ENCODE peak calls at places on chromosomes 3 and 15, in eight cellular contexts. One of them, this sample, is unnamed. For H3K4me1, the result is how much of the 10 kb centered on the place peaks cover.

GRCh38 chr3:62368705-62369475 is 4.5 kb downstream of the FEZF2 start:
- DNase-seq in hepatocyte: no peak
- DNase-seq in esophagus squamous epithelium: no peak
- DNase-seq in tibial artery: no peak
- DNase-seq in spleen: no peak
- DNase-seq in left ventricle myocardium inferior: no peak
- DNase-seq in fibroblast of lung: no peak
- DNase-seq in cardiac muscle cell: peak
- DNase-seq in this sample: no peak

GRCh38 chr15:100598655-100599054 is 3.3 kb downstream of the LINS1 start:
- DNase-seq in hepatocyte: no peak
- DNase-seq in esophagus squamous epithelium: no peak
- DNase-seq in tibial artery: no peak
- DNase-seq in spleen: no peak
- DNase-seq in left ventricle myocardium inferior: no peak
- DNase-seq in fibroblast of lung: no peak
- DNase-seq in cardiac muscle cell: no peak
- DNase-seq in this sample: no peak

GRCh38 chr15:55279746-55280351 is 9.8 kb downstream of the RAB27A start:
- DNase-seq in hepatocyte: peak
- DNase-seq in esophagus squamous epithelium: no peak
- DNase-seq in tibial artery: no peak
- DNase-seq in spleen: no peak
- DNase-seq in left ventricle myocardium inferior: no peak
- DNase-seq in fibroblast of lung: peak
- DNase-seq in cardiac muscle cell: no peak
- DNase-seq in this sample: peak

GRCh38 chr15:78732634-78733033 is 78.6 kb downstream of the ADAMTS7 start:
- DNase-seq in hepatocyte: no peak
- DNase-seq in esophagus squamous epithelium: no peak
- DNase-seq in tibial artery: no peak
- DNase-seq in spleen: no peak
- DNase-seq in left ventricle myocardium inferior: no peak
- DNase-seq in fibroblast of lung: no peak
- DNase-seq in cardiac muscle cell: no peak
- DNase-seq in this sample: no peak

GRCh38 chr15:80803580-80804525 is 24.7 kb downstream of the CEMIP start:
- DNase-seq in hepatocyte: no peak
- DNase-seq in esophagus squamous epithelium: no peak
- DNase-seq in tibial artery: no peak
- DNase-seq in spleen: no peak
- DNase-seq in left ventricle myocardium inferior: no peak
- DNase-seq in fibroblast of lung: peak
- DNase-seq in cardiac muscle cell: no peak
- DNase-seq in this sample: no peak

GRCh38 chr15:36688310-36689102 is 109.1 kb downstream of the CDIN1 start:
- DNase-seq in hepatocyte: no peak
- DNase-seq in esophagus squamous epithelium: no peak
- DNase-seq in tibial artery: no peak
- DNase-seq in spleen: no peak
- DNase-seq in left ventricle myocardium inferior: no peak
- DNase-seq in fibroblast of lung: peak
- DNase-seq in cardiac muscle cell: no peak
- DNase-seq in this sample: peak

GRCh38 chr15:91867581-91868026 is 14.1 kb downstream of the SLCO3A1 start:
- DNase-seq in hepatocyte: peak
- DNase-seq in esophagus squamous epithelium: no peak
- DNase-seq in tibial artery: peak
- DNase-seq in spleen: peak
- DNase-seq in left ventricle myocardium inferior: peak
- DNase-seq in fibroblast of lung: peak
- DNase-seq in cardiac muscle cell: no peak
- DNase-seq in this sample: peak

GRCh38 chr15:85758655-85758978 is 36.1 kb downstream of the KLHL25 start:
- DNase-seq in hepatocyte: no peak
- DNase-seq in esophagus squamous epithelium: no peak
- DNase-seq in tibial artery: peak
- DNase-seq in spleen: peak
- DNase-seq in left ventricle myocardium inferior: no peak
- DNase-seq in fibroblast of lung: no peak
- DNase-seq in cardiac muscle cell: no peak
- DNase-seq in this sample: no peak

GRCh38 chr3:75983609-75984290 is 198.4 kb upstream of the ZNF717 start:
- DNase-seq in hepatocyte: no peak
- DNase-seq in esophagus squamous epithelium: no peak
- DNase-seq in tibial artery: no peak
- DNase-seq in spleen: no peak
- DNase-seq in left ventricle myocardium inferior: no peak
- DNase-seq in fibroblast of lung: peak
- DNase-seq in cardiac muscle cell: no peak
- DNase-seq in this sample: no peak

GRCh38 chr3:99896482-99896881 is 78.8 kb downstream of the CMSS1 start:
- DNase-seq in hepatocyte: no peak
- DNase-seq in esophagus squamous epithelium: no peak
- DNase-seq in tibial artery: no peak
- DNase-seq in spleen: no peak
- DNase-seq in left ventricle myocardium inferior: no peak
- DNase-seq in fibroblast of lung: no peak
- DNase-seq in cardiac muscle cell: no peak
- DNase-seq in this sample: no peak

GRCh38 chr3:170485696-170486095 is 67.0 kb downstream of the CLDN11 start:
- DNase-seq in hepatocyte: no peak
- DNase-seq in esophagus squamous epithelium: no peak
- DNase-seq in tibial artery: no peak
- DNase-seq in spleen: no peak
- DNase-seq in left ventricle myocardium inferior: no peak
- DNase-seq in fibroblast of lung: no peak
- DNase-seq in cardiac muscle cell: no peak
- DNase-seq in this sample: no peak

GRCh38 chr3:177050466-177051237 is 146.6 kb downstream of the TBL1XR1 start:
- DNase-seq in hepatocyte: peak
- DNase-seq in esophagus squamous epithelium: no peak
- DNase-seq in tibial artery: no peak
- DNase-seq in spleen: no peak
- DNase-seq in left ventricle myocardium inferior: no peak
- DNase-seq in fibroblast of lung: peak
- DNase-seq in cardiac muscle cell: peak
- DNase-seq in this sample: peak

GRCh38 chr3:167203062-167203461 is 177.0 kb downstream of the ZBBX start:
- DNase-seq in hepatocyte: no peak
- DNase-seq in esophagus squamous epithelium: no peak
- DNase-seq in tibial artery: no peak
- DNase-seq in spleen: no peak
- DNase-seq in left ventricle myocardium inferior: no peak
- DNase-seq in fibroblast of lung: no peak
- DNase-seq in cardiac muscle cell: no peak
- DNase-seq in this sample: no peak

GRCh38 chr3:167209011-167209410 is 171.1 kb downstream of the ZBBX start:
- DNase-seq in hepatocyte: peak
- DNase-seq in esophagus squamous epithelium: no peak
- DNase-seq in tibial artery: no peak
- DNase-seq in spleen: no peak
- DNase-seq in left ventricle myocardium inferior: no peak
- DNase-seq in fibroblast of lung: no peak
- DNase-seq in cardiac muscle cell: no peak
- DNase-seq in this sample: no peak
- TF ChIP-seq CTCF in hepatocyte: no peak
- TF ChIP-seq CTCF in esophagus squamous epithelium: no peak
- TF ChIP-seq CTCF in tibial artery: no peak
- TF ChIP-seq CTCF in spleen: no peak
- TF ChIP-seq CTCF in left ventricle myocardium inferior: no peak
- TF ChIP-seq CTCF in fibroblast of lung: no peak
- TF ChIP-seq CTCF in cardiac muscle cell: no peak
- TF ChIP-seq CTCF in this sample: no peak

GRCh38 chr3:4748701-4749378 is 230.4 kb upstream of the BHLHE40 start:
- DNase-seq in hepatocyte: peak
- DNase-seq in esophagus squamous epithelium: no peak
- DNase-seq in tibial artery: no peak
- DNase-seq in spleen: no peak
- DNase-seq in left ventricle myocardium inferior: no peak
- DNase-seq in fibroblast of lung: peak
- DNase-seq in cardiac muscle cell: no peak
- DNase-seq in this sample: no peak

GRCh38 chr3:4749567-4750002 is 229.7 kb upstream of the BHLHE40 start:
- DNase-seq in hepatocyte: no peak
- DNase-seq in esophagus squamous epithelium: no peak
- DNase-seq in tibial artery: no peak
- DNase-seq in spleen: no peak
- DNase-seq in left ventricle myocardium inferior: no peak
- DNase-seq in fibroblast of lung: no peak
- DNase-seq in cardiac muscle cell: no peak
- DNase-seq in this sample: no peak

GRCh38 chr3:4752201-4753072 is 226.8 kb upstream of the BHLHE40 start:
- DNase-seq in hepatocyte: peak
- DNase-seq in esophagus squamous epithelium: no peak
- DNase-seq in tibial artery: no peak
- DNase-seq in spleen: no peak
- DNase-seq in left ventricle myocardium inferior: no peak
- DNase-seq in fibroblast of lung: peak
- DNase-seq in cardiac muscle cell: peak
- DNase-seq in this sample: peak

GRCh38 chr3:4751057-4752051 is 227.9 kb upstream of the BHLHE40 start:
- DNase-seq in hepatocyte: peak
- DNase-seq in esophagus squamous epithelium: no peak
- DNase-seq in tibial artery: no peak
- DNase-seq in spleen: no peak
- DNase-seq in left ventricle myocardium inferior: no peak
- DNase-seq in fibroblast of lung: peak
- DNase-seq in cardiac muscle cell: no peak
- DNase-seq in this sample: peak

GRCh38 chr3:4750306-4751056 is 228.8 kb upstream of the BHLHE40 start:
- DNase-seq in hepatocyte: peak
- DNase-seq in esophagus squamous epithelium: no peak
- DNase-seq in tibial artery: no peak
- DNase-seq in spleen: no peak
- DNase-seq in left ventricle myocardium inferior: no peak
- DNase-seq in fibroblast of lung: peak
- DNase-seq in cardiac muscle cell: peak
- DNase-seq in this sample: peak
- H3K27ac ChIP-seq in hepatocyte: peak
- H3K27ac ChIP-seq in esophagus squamous epithelium: peak
- H3K27ac ChIP-seq in tibial artery: peak
- H3K27ac ChIP-seq in spleen: peak
- H3K27ac ChIP-seq in left ventricle myocardium inferior: peak
- H3K27ac ChIP-seq in fibroblast of lung: no peak
- H3K27ac ChIP-seq in cardiac muscle cell: peak
- H3K27ac ChIP-seq in this sample: peak

DNA sequence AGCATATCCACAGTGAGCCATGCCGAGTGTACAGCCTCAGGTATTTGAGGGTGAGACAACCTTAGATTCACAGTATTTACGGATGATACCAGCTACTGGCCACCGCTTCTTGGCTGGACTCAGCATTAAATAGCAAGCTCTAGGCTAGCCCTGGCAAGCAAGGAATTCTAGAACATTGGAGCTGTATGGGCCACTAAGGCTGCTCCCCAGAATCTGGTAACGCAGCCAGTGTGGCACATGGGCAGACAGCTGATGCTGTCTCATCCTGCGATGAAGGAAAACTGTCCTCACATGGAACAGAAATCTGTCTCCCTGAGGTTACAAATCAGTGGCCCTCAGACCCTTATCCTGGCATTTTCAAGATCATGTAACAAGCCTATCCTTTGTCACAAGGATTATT is 57.6 kb upstream of the RGMA start:
- DNase-seq in hepatocyte: no peak
- DNase-seq in esophagus squamous epithelium: no peak
- DNase-seq in tibial artery: no peak
- DNase-seq in spleen: no peak
- DNase-seq in left ventricle myocardium inferior: no peak
- DNase-seq in fibroblast of lung: no peak
- DNase-seq in cardiac muscle cell: no peak
- DNase-seq in this sample: no peak
- H3K4me1 ChIP-seq in hepatocyte: under half
- H3K4me1 ChIP-seq in esophagus squamous epithelium: under half
- H3K4me1 ChIP-seq in tibial artery: under half
- H3K4me1 ChIP-seq in spleen: under half
- H3K4me1 ChIP-seq in left ventricle myocardium inferior: under half
- H3K4me1 ChIP-seq in fibroblast of lung: under half
- H3K4me1 ChIP-seq in cardiac muscle cell: under half
- H3K4me1 ChIP-seq in this sample: under half

GRCh38 chr3:172512363-172512762 is 10.9 kb downstream of the TNFSF10 start:
- DNase-seq in hepatocyte: no peak
- DNase-seq in esophagus squamous epithelium: peak
- DNase-seq in tibial artery: peak
- DNase-seq in spleen: peak
- DNase-seq in left ventricle myocardium inferior: peak
- DNase-seq in fibroblast of lung: peak
- DNase-seq in cardiac muscle cell: no peak
- DNase-seq in this sample: no peak

GRCh38 chr3:172513488-172513887 is 9.7 kb downstream of the TNFSF10 start:
- DNase-seq in hepatocyte: no peak
- DNase-seq in esophagus squamous epithelium: no peak
- DNase-seq in tibial artery: no peak
- DNase-seq in spleen: no peak
- DNase-seq in left ventricle myocardium inferior: no peak
- DNase-seq in fibroblast of lung: peak
- DNase-seq in cardiac muscle cell: no peak
- DNase-seq in this sample: no peak

GRCh38 chr3:172515130-172515918 is 7.9 kb downstream of the TNFSF10 start:
- DNase-seq in hepatocyte: no peak
- DNase-seq in esophagus squamous epithelium: no peak
- DNase-seq in tibial artery: no peak
- DNase-seq in spleen: no peak
- DNase-seq in left ventricle myocardium inferior: no peak
- DNase-seq in fibroblast of lung: peak
- DNase-seq in cardiac muscle cell: no peak
- DNase-seq in this sample: no peak

GRCh38 chr3:172516318-172517214 is 6.7 kb downstream of the TNFSF10 start:
- DNase-seq in hepatocyte: peak
- DNase-seq in esophagus squamous epithelium: no peak
- DNase-seq in tibial artery: peak
- DNase-seq in spleen: no peak
- DNase-seq in left ventricle myocardium inferior: peak
- DNase-seq in fibroblast of lung: peak
- DNase-seq in cardiac muscle cell: no peak
- DNase-seq in this sample: peak

GRCh38 chr3:172514678-172515077 is 8.6 kb downstream of the TNFSF10 start:
- DNase-seq in hepatocyte: no peak
- DNase-seq in esophagus squamous epithelium: no peak
- DNase-seq in tibial artery: no peak
- DNase-seq in spleen: no peak
- DNase-seq in left ventricle myocardium inferior: no peak
- DNase-seq in fibroblast of lung: no peak
- DNase-seq in cardiac muscle cell: no peak
- DNase-seq in this sample: no peak
- TF ChIP-seq CTCF in hepatocyte: no peak
- TF ChIP-seq CTCF in esophagus squamous epithelium: no peak
- TF ChIP-seq CTCF in tibial artery: no peak
- TF ChIP-seq CTCF in spleen: no peak
- TF ChIP-seq CTCF in left ventricle myocardium inferior: no peak
- TF ChIP-seq CTCF in fibroblast of lung: no peak
- TF ChIP-seq CTCF in cardiac muscle cell: no peak
- TF ChIP-seq CTCF in this sample: no peak

This sample was measured in foreskin keratinocyte.